ENCODE peak calls at places on chromosomes 7 and 10, in five cellular contexts. U is dermis microvascular lymphatic vessel endothelial cell; H is stimulated activated CD4-positive, alpha-beta T cell treated with anti-CD3 and anti-CD28 coated beads, Interleukin-4, amount 100 ng/mL, for 1 hour; W is gastrocnemius medialis; M is frontal cortex. T is an unnamed sample.

GRCh38 chr10:101774589-101775272 is 1.2 kb downstream of the FGF8 start:
- DNase-seq in U (no peak), H (no peak), W (no peak), M (no peak), T (no peak)

GRCh38 chr7:158030566-158030965 is 557.1 kb downstream of the PTPRN2 start:
- DNase-seq in U (no peak), H (no peak), W (no peak), M (no peak), T (no peak)

GRCh38 chr10:58477902-58478301 is 34.8 kb upstream of the BICC1 start:
- DNase-seq in U (no peak), H (no peak), W (no peak), M (no peak), T (no peak)

GRCh38 chr7:929311-929711 is 25.2 kb downstream of the ADAP1 start:
- DNase-seq in U (no peak), H (peak), W (no peak), M (no peak), T (no peak)

GRCh38 chr7:142476077-142476476 is 218.2 kb upstream of the PRSS58 start:
- DNase-seq in U (no peak), H (no peak), W (no peak), M (no peak), T (no peak)

GRCh38 chr7:12002428-12002827 is 170.4 kb upstream of the THSD7A start:
- DNase-seq in U (no peak), H (no peak), W (no peak), M (no peak), T (no peak)

GRCh38 chr7:51263631-51264484 is 52.8 kb downstream of the COBL start:
- DNase-seq in U (no peak), H (no peak), W (peak), M (no peak), T (no peak)

GRCh38 chr10:125961743-125962142 is 65.4 kb downstream of the FANK1 start:
- DNase-seq in U (no peak), H (no peak), W (no peak), M (no peak), T (no peak)